ENCODE peak calls at places on chromosomes 13 and 19, in six cellular contexts. One of them, this sample, is unnamed.

GRCh38 chr19:41877916-41878905 is 1.1 kb downstream of the CD79A start:
- DNase-seq in amniotic stem cell: no peak
- DNase-seq in cardiac muscle cell: no peak
- DNase-seq in left kidney: no peak
- DNase-seq in fibroblast of mammary gland: no peak
- DNase-seq in SK-N-SH: no peak
- DNase-seq in this sample: no peak

GRCh38 chr13:101204270-101205011 is 211.9 kb downstream of the NALCN start:
- DNase-seq in SK-N-SH: peak; percentile 18
- DNase-seq in fibroblast of mammary gland: peak; percentile 4
- DNase-seq in amniotic stem cell: no peak
- DNase-seq in left kidney: peak; percentile 4
- DNase-seq in cardiac muscle cell: no peak
- DNase-seq in this sample: no peak

GRCh38 chr13:110392510-110393233 is 85.6 kb downstream of the COL4A2 start:
- DNase-seq in left kidney: peak; percentile 49
- DNase-seq in SK-N-SH: peak; percentile 85
- DNase-seq in cardiac muscle cell: peak; percentile 94
- DNase-seq in fibroblast of mammary gland: peak; percentile 67
- DNase-seq in amniotic stem cell: no peak
- DNase-seq in this sample: no peak

GRCh38 chr13:27595055-27595811 is 25.1 kb downstream of the LNX2 start:
- DNase-seq in cardiac muscle cell: no peak
- DNase-seq in left kidney: no peak
- DNase-seq in SK-N-SH: no peak
- DNase-seq in amniotic stem cell: no peak
- DNase-seq in fibroblast of mammary gland: no peak
- DNase-seq in this sample: no peak

GRCh38 chr13:22018297-22019210 is 347.7 kb downstream of the FGF9 start:
- DNase-seq in amniotic stem cell: no peak
- DNase-seq in SK-N-SH: no peak
- DNase-seq in left kidney: no peak
- DNase-seq in cardiac muscle cell: no peak
- DNase-seq in fibroblast of mammary gland: no peak
- DNase-seq in this sample: no peak

GRCh38 chr19:3353493-3353892 is 12.9 kb upstream of the NFIC start:
- DNase-seq in SK-N-SH: no peak
- DNase-seq in amniotic stem cell: no peak
- DNase-seq in cardiac muscle cell: no peak
- DNase-seq in fibroblast of mammary gland: no peak
- DNase-seq in left kidney: no peak
- DNase-seq in this sample: no peak

GRCh38 chr19:38596057-38596981 is 21.4 kb downstream of the MAP4K1 start:
- DNase-seq in SK-N-SH: peak; percentile 88
- DNase-seq in fibroblast of mammary gland: no peak
- DNase-seq in left kidney: peak; percentile 91
- DNase-seq in cardiac muscle cell: peak; percentile 16
- DNase-seq in amniotic stem cell: no peak
- DNase-seq in this sample: no peak

GRCh38 chr19:9139609-9140158 is 513 bp upstream of the ZNF317 start:
- DNase-seq in cardiac muscle cell: no peak
- DNase-seq in amniotic stem cell: no peak
- DNase-seq in fibroblast of mammary gland: peak; percentile 17
- DNase-seq in SK-N-SH: no peak
- DNase-seq in left kidney: no peak
- DNase-seq in this sample: no peak

GRCh38 chr13:57634829-57635165 is 3.3 kb downstream of the PCDH17 start:
- DNase-seq in amniotic stem cell: no peak
- DNase-seq in left kidney: no peak
- DNase-seq in SK-N-SH: peak; percentile 43
- DNase-seq in cardiac muscle cell: no peak
- DNase-seq in fibroblast of mammary gland: no peak
- DNase-seq in this sample: no peak

GRCh38 chr19:5889288-5889971 is 14.2 kb downstream of the NDUFA11 start:
- DNase-seq in SK-N-SH: peak; percentile 38
- DNase-seq in fibroblast of mammary gland: peak; percentile 33
- DNase-seq in amniotic stem cell: no peak
- DNase-seq in cardiac muscle cell: no peak
- DNase-seq in left kidney: no peak
- DNase-seq in this sample: no peak

GRCh38 chr13:52127783-52128702 is 830 bp downstream of the NEK5 start:
- DNase-seq in cardiac muscle cell: peak; percentile 65
- DNase-seq in fibroblast of mammary gland: peak; percentile 61
- DNase-seq in left kidney: peak; percentile 93
- DNase-seq in amniotic stem cell: peak; percentile 6
- DNase-seq in SK-N-SH: peak; percentile 84
- DNase-seq in this sample: peak; percentile 25

GRCh38 chr19:11382898-11383705 is 1.0 kb downstream of the EPOR start:
- DNase-seq in SK-N-SH: peak; percentile 74
- DNase-seq in left kidney: peak; percentile 71
- DNase-seq in amniotic stem cell: no peak
- DNase-seq in fibroblast of mammary gland: no peak
- DNase-seq in cardiac muscle cell: peak; percentile 42
- DNase-seq in this sample: no peak

GRCh38 chr19:35315883-35316282 is 13.1 kb upstream of the CD22 start:
- DNase-seq in SK-N-SH: no peak
- DNase-seq in left kidney: peak; percentile 47
- DNase-seq in amniotic stem cell: no peak
- DNase-seq in cardiac muscle cell: no peak
- DNase-seq in fibroblast of mammary gland: no peak
- DNase-seq in this sample: no peak

GRCh38 chr19:33685541-33685940 is 63.8 kb downstream of the CHST8 start:
- DNase-seq in SK-N-SH: peak; percentile 73
- DNase-seq in cardiac muscle cell: no peak
- DNase-seq in amniotic stem cell: no peak
- DNase-seq in left kidney: no peak
- DNase-seq in fibroblast of mammary gland: no peak
- DNase-seq in this sample: no peak

GRCh38 chr19:35114656-35115537 is 726 bp upstream of the FXYD3 start:
- DNase-seq in cardiac muscle cell: peak; percentile 71
- DNase-seq in left kidney: peak; percentile 94
- DNase-seq in SK-N-SH: peak; percentile 92
- DNase-seq in amniotic stem cell: no peak
- DNase-seq in fibroblast of mammary gland: peak; percentile 57
- DNase-seq in this sample: peak; percentile 85

GRCh38 chr19:36456831-36457230 is 32.5 kb downstream of the ZNF566 start:
- DNase-seq in SK-N-SH: no peak
- DNase-seq in amniotic stem cell: no peak
- DNase-seq in cardiac muscle cell: no peak
- DNase-seq in fibroblast of mammary gland: no peak
- DNase-seq in left kidney: no peak
- DNase-seq in this sample: no peak

GRCh38 chr19:4518345-4519171 is at the start of gene PLIN4:
- DNase-seq in cardiac muscle cell: peak; percentile 94
- DNase-seq in amniotic stem cell: no peak
- DNase-seq in fibroblast of mammary gland: peak; percentile 79
- DNase-seq in SK-N-SH: no peak
- DNase-seq in left kidney: no peak
- DNase-seq in this sample: peak; percentile 73

GRCh38 chr13:21069561-21070004 is 8.2 kb upstream of the LATS2 start:
- DNase-seq in amniotic stem cell: peak; percentile 77
- DNase-seq in left kidney: no peak
- DNase-seq in cardiac muscle cell: peak; percentile 96
- DNase-seq in SK-N-SH: no peak
- DNase-seq in fibroblast of mammary gland: peak; percentile 98
- DNase-seq in this sample: peak; percentile 57

GRCh38 chr19:45717983-45718650 is 12.6 kb downstream of the FBXO46 start:
- DNase-seq in fibroblast of mammary gland: peak; percentile 31
- DNase-seq in left kidney: peak; percentile 27
- DNase-seq in amniotic stem cell: no peak
- DNase-seq in SK-N-SH: no peak
- DNase-seq in cardiac muscle cell: no peak
- DNase-seq in this sample: no peak

GRCh38 chr19:13181747-13182388 is 31.7 kb downstream of the IER2 start:
- DNase-seq in amniotic stem cell: no peak
- DNase-seq in fibroblast of mammary gland: peak; percentile 60
- DNase-seq in left kidney: peak; percentile 77
- DNase-seq in cardiac muscle cell: peak; percentile 85
- DNase-seq in SK-N-SH: peak; percentile 60
- DNase-seq in this sample: peak; percentile 49

This sample was measured in H54.